ENCODE peak calls at places on chromosomes 3 and 15, in six cellular contexts. U is fibroblast of pulmonary artery, O is AG10803, Y is Panc1, W is small intestine, F is cardiac fibroblast. Z is an unnamed sample.
A peak's percentile ranks its signal among the peaks of the same experiment; 100 is the strongest.

GRCh38 chr3:138694287-138695007 is 85.9 kb downstream of the FAIM start:
- DNase-seq in F (peak; percentile 91), U (peak; percentile 66), W (peak; percentile 72), O (peak; percentile 95), Y (peak; percentile 72), Z (no peak)

GRCh38 chr15:58393196-58393790 is 38.5 kb upstream of the LIPC start:
- DNase-seq in O (no peak), F (no peak), W (peak; percentile 17), Y (no peak), U (no peak), Z (no peak)

GRCh38 chr3:98994128-98994762 is 92.8 kb upstream of the DCBLD2 start:
- DNase-seq in F (peak; percentile 85), W (peak; percentile 8), O (peak; percentile 70), U (peak; percentile 85), Y (no peak), Z (no peak)

GRCh38 chr3:15361494-15362214 is 29.3 kb upstream of the SH3BP5 start:
- DNase-seq in U (no peak), F (peak; percentile 65), O (peak; percentile 56), W (no peak), Y (no peak), Z (no peak)

GRCh38 chr3:66039590-66039887 is 821 bp upstream of the MAGI1 start:
- DNase-seq in O (peak; percentile 38), F (peak; percentile 40), U (peak; percentile 40), Y (no peak), W (peak; percentile 29), Z (peak; percentile 44)

GRCh38 chr15:88894348-88894818 is 961 bp downstream of the HAPLN3 start:
- DNase-seq in U (peak; percentile 51), O (no peak), W (peak; percentile 38), F (peak; percentile 55), Y (no peak), Z (peak; percentile 83)

GRCh38 chr3:53102601-53103147 is 27.6 kb downstream of the RFT1 start:
- DNase-seq in O (peak; percentile 10), U (no peak), F (no peak), Y (no peak), W (peak; percentile 27), Z (no peak)

GRCh38 chr3:50267280-50267913 is 1.6 kb upstream of the SEMA3B start:
- DNase-seq in U (peak; percentile 26), F (no peak), W (peak; percentile 69), Y (no peak), O (no peak), Z (no peak)

GRCh38 chr3:129829640-129830039 is 63.9 kb downstream of the TMCC1 start:
- DNase-seq in U (peak; percentile 93), Y (peak; percentile 42), O (peak; percentile 97), F (peak; percentile 95), W (peak; percentile 72), Z (peak; percentile 50)

GRCh38 chr3:176352716-176353334 is 844.5 kb downstream of the TBL1XR1 start:
- DNase-seq in F (no peak), Y (no peak), U (no peak), O (peak; percentile 0), W (no peak), Z (no peak)

GRCh38 chr3:184688251-184688851 is 23.5 kb downstream of the MAGEF1 start:
- DNase-seq in O (peak; percentile 95), U (peak; percentile 51), Y (no peak), W (no peak), F (peak; percentile 65), Z (no peak)

GRCh38 chr3:43054754-43055153 is 51.1 kb downstream of the POMGNT2 start:
- DNase-seq in Y (no peak), O (no peak), F (no peak), U (no peak), W (no peak), Z (no peak)

GRCh38 chr3:191263850-191264249 is 64.8 kb downstream of the OSTN start:
- DNase-seq in O (no peak), F (no peak), U (no peak), Y (no peak), W (no peak), Z (no peak)
- H3K4me3 ChIP-seq in O (no peak overlapping the region), F (no peak overlapping the region), U (no peak overlapping the region), Y (no peak overlapping the region), W (no peak overlapping the region), Z (no peak overlapping the region)

GRCh38 chr15:62521396-62521795 is 356.3 kb upstream of the C2CD4B start:
- DNase-seq in O (no peak), W (no peak), Y (no peak), U (no peak), F (no peak), Z (peak; percentile 43)
- H3K4me3 ChIP-seq in O (no peak overlapping the region), W (no peak overlapping the region), Y (no peak overlapping the region), U (no peak overlapping the region), F (no peak overlapping the region), Z (no peak overlapping the region)

GRCh38 chr3:157282261-157283191 is 122.6 kb upstream of the CCNL1 start:
- DNase-seq in Y (no peak), U (peak; percentile 93), W (no peak), O (peak; percentile 99), F (peak; percentile 99), Z (no peak)
- H3K4me3 ChIP-seq in Y (no peak overlapping the region), U (no peak overlapping the region), W (no peak overlapping the region), O (no peak overlapping the region), F (no peak overlapping the region), Z (no peak overlapping the region)

GRCh38 chr15:96220657-96221056 is 109.8 kb upstream of the NR2F2 start:
- DNase-seq in O (no peak), W (no peak), Y (no peak), U (no peak), F (no peak), Z (no peak)

GRCh38 chr15:96218623-96219465 is 111.7 kb upstream of the NR2F2 start:
- DNase-seq in W (no peak), Y (no peak), U (no peak), F (no peak), O (peak; percentile 3), Z (no peak)

GRCh38 chr15:96219681-96220080 is 110.8 kb upstream of the NR2F2 start:
- DNase-seq in Y (no peak), W (no peak), F (no peak), O (no peak), U (no peak), Z (no peak)

GRCh38 chr15:96225642-96226259 is 104.7 kb upstream of the NR2F2 start:
- DNase-seq in W (no peak), F (no peak), U (no peak), Y (no peak), O (no peak), Z (no peak)

DNA sequence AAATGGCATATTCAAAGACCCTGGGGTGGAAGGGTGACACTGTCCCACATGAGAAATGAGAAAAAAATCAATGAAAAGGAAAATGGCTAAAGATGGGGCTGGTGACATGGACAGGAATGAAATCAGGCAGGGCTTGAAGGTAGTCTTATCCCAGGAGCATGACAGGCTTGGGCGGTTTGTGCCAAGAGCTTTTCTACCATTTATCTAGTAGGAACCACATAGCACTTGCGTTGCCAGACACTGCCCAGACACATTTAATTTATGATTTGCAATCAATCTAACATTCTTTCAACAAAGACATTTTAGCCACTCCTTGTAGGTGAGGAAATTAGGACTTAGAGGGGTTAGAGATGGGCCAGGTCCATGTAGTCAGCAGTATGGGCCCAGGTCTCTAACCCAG is 106.6 kb upstream of the NR2F2 start:
- DNase-seq in Y (no peak), W (no peak), U (no peak), O (no peak), F (no peak), Z (no peak)
- H3K4me3 ChIP-seq in Y (no peak overlapping the region), W (no peak overlapping the region), U (no peak overlapping the region), O (no peak overlapping the region), F (no peak overlapping the region), Z (no peak overlapping the region)